ENCODE peak calls at places on chromosomes 13 and 19, in six cellular contexts. F is H9, H is breast epithelium, W is uterus, L is transverse colon, X is K562. P is an unnamed sample. For H3K4me1, the result is how much of the 10 kb centered on the place peaks cover.

GRCh38 chr13:53198017-53198416 is 169.4 kb downstream of the OLFM4 start:
- DNase-seq in F (no peak), H (no peak), W (no peak), L (no peak), X (no peak), P (no peak)

GRCh38 chr13:107438251-107438650 is 777.1 kb downstream of the LIG4 start:
- DNase-seq in F (no peak), H (no peak), W (no peak), L (no peak), X (no peak), P (no peak)

GRCh38 chr19:35120898-35121297 is 5.3 kb downstream of the FXYD3 start:
- DNase-seq in F (no peak), H (no peak), W (no peak), L (peak), X (no peak), P (no peak)

GRCh38 chr19:32909257-32909656 is 39.7 kb upstream of the SLC7A9 start:
- DNase-seq in F (no peak), H (no peak), W (no peak), L (no peak), X (no peak), P (no peak)

GRCh38 chr19:3358919-3359849 is 7.2 kb upstream of the NFIC start:
- DNase-seq in F (no peak), H (no peak), W (peak), L (peak), X (peak), P (peak)

GRCh38 chr19:35362261-35363000 is 4.2 kb downstream of the FFAR3 start:
- DNase-seq in F (no peak), H (peak), W (no peak), L (no peak), X (no peak), P (no peak)

GRCh38 chr13:92303428-92303827 is 905.0 kb downstream of the GPC5 start:
- DNase-seq in F (no peak), H (no peak), W (no peak), L (no peak), X (peak), P (no peak)

GRCh38 chr13:40667622-40667978 is 1.2 kb upstream of the FOXO1 start:
- DNase-seq in F (no peak), H (no peak), W (peak), L (peak), X (no peak), P (peak)

GRCh38 chr13:107373551-107373950 is 805.6 kb upstream of the ARGLU1 start:
- DNase-seq in F (peak), H (no peak), W (no peak), L (no peak), X (no peak), P (no peak)

GRCh38 chr19:751501-752341 is 809 bp downstream of the MISP start:
- DNase-seq in F (peak), H (no peak), W (no peak), L (peak), X (peak), P (no peak)

GRCh38 chr13:76350399-76350798 is 535.8 kb downstream of the KCTD12 start:
- DNase-seq in F (no peak), H (no peak), W (no peak), L (no peak), X (no peak), P (no peak)

GRCh38 chr13:40485611-40486517 is 180.6 kb downstream of the FOXO1 start:
- DNase-seq in F (no peak), H (no peak), W (no peak), L (no peak), X (no peak), P (peak)

GRCh38 chr13:87622921-87623320 is 48.2 kb upstream of the SLITRK5 start:
- DNase-seq in F (no peak), H (no peak), W (no peak), L (no peak), X (no peak), P (no peak)

GRCh38 chr13:30615851-30616311 is 1.8 kb upstream of the USPL1 start:
- DNase-seq in F (no peak), H (no peak), W (no peak), L (no peak), X (peak), P (peak)

GRCh38 chr13:66171821-66172220 is 1058.3 kb downstream of the PCDH9 start:
- DNase-seq in F (no peak), H (no peak), W (no peak), L (no peak), X (no peak), P (no peak)

GRCh38 chr19:48614436-48615144 is at the start of gene FAM83E:
- DNase-seq in F (peak), H (no peak), W (no peak), L (peak), X (peak), P (no peak)

GRCh38 chr19:32671883-32672282 is 3.1 kb downstream of the ANKRD27 start:
- DNase-seq in F (no peak), H (no peak), W (no peak), L (no peak), X (peak), P (no peak)

GRCh38 chr13:51588406-51588949 is 4.2 kb downstream of the WDFY2 start:
- DNase-seq in F (no peak), H (no peak), W (no peak), L (no peak), X (no peak), P (no peak)
- H3K4me1 ChIP-seq in F (under half), H (under half), W (under half), L (under half), X (under half), P (under half)

DNA sequence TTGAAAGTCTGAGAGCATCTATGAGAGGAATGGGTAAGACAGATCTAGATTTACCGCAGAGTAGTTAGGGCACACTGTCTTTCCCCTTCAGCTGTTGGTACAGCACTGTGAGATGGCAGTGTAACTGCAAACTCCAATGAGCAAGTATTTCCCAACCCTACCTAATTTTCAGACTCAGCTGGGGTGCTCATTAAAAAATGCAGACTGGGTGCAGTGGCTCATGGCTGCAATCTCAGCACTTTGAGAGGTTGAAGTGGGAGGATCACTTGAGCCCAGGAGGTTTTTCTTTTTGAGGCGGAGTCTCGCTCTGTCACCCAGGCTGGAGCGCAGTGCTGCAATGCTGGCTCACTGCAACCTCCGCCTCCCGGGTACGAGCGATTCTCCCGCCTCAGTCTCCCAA is 12.6 kb downstream of the QPCTL start:
- DNase-seq in F (no peak), H (no peak), W (no peak), L (no peak), X (no peak), P (no peak)
- H3K4me1 ChIP-seq in F (under half), H (under half), W (under half), L (under half), X (under half), P (under half)

GRCh38 chr19:27821418-27822018 is 1391.4 kb downstream of the UQCRFS1 start:
- DNase-seq in F (no peak), H (no peak), W (no peak), L (no peak), X (no peak), P (no peak)

DNA sequence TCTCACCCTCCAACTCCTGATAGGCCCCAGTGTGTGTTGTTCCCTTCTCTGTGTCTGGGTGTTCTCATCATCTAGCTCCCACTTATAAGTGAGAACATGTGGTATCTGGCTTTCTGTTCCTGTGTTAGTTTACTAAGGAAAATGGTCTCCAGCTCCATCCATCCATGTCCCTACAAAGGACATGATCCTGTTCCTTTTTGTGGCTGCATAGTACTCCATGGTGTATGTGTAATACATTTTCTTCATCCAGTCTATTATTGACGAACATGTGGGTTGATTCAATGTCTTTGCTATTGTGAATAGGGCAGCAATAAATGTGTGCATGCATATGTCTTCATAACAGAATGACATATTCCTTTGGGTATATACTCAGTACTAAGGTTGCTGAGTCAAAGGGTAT is 1397.0 kb downstream of the UQCRFS1 start:
- DNase-seq in F (no peak), H (no peak), W (no peak), L (no peak), X (no peak), P (no peak)
- H3K4me1 ChIP-seq in F (under half), H (under half), W (under half), L (under half), X (under half), P (under half)

DNA sequence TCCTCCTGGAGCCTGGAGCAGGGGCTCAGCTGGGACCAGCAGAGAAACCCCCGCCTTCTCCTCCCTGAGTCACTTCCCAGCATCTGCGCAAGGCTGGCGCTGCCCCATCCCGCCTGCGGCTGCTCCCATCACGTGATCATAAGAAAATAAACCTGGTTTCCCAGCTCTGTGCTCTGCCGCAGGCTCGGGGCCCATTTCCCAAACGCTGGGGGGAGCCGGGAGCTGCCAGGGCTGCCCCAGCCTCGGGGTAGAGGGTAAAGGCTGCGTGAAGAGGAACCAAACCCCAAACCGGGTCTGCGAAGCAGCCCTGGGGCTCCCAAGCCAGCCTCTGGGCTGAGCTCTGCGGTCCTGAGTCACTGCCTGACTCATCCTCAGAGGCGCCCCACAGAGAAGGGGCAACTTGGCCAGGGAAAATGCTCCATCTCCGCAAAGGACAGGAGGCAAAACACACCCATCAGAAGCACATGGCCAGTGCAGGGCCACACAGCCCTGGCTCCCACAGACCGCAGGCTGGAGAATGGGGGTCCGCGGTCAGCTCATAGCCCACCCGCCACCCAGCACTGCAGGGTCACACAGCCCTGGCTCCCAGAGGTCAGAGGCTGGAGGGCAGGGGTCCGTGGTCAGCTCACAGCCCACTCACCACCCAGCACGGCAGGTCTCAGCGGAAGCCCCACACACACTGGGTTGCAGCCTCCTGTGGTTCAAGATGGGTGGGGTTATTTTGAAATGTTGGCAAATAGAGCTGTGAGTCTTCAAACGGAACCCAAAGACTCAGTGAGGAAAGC is 67.1 kb downstream of the RASA3 start:
- DNase-seq in F (peak), H (peak), W (peak), L (peak), X (peak), P (peak)
- H3K4me1 ChIP-seq in F (under half), H (under half), W (under half), L (under half), X (half or more), P (half or more)

GRCh38 chr19:41376998-41377365 is 649 bp downstream of the TMEM91 start:
- DNase-seq in F (no peak), H (no peak), W (no peak), L (no peak), X (no peak), P (no peak)

GRCh38 chr19:41377977-41378707 is 1.8 kb downstream of the TMEM91 start:
- DNase-seq in F (peak), H (no peak), W (peak), L (no peak), X (no peak), P (no peak)

GRCh38 chr19:41376241-41376997 is at the start of gene TMEM91:
- DNase-seq in F (peak), H (no peak), W (peak), L (peak), X (no peak), P (no peak)

GRCh38 chr19:41371541-41371940 is 4.8 kb upstream of the TMEM91 start:
- DNase-seq in F (no peak), H (no peak), W (no peak), L (no peak), X (no peak), P (no peak)

GRCh38 chr19:41373993-41374392 is 2.3 kb upstream of the TMEM91 start:
- DNase-seq in F (no peak), H (peak), W (peak), L (peak), X (no peak), P (no peak)
- H3K4me1 ChIP-seq in F (under half), H (under half), W (under half), L (under half), X (under half), P (under half)

GRCh38 chr19:19486343-19487076 is 28.8 kb downstream of the TSSK6 start:
- DNase-seq in F (no peak), H (no peak), W (no peak), L (no peak), X (no peak), P (peak)
- H3K4me1 ChIP-seq in F (under half), H (under half), W (under half), L (under half), X (under half), P (half or more)

DNA sequence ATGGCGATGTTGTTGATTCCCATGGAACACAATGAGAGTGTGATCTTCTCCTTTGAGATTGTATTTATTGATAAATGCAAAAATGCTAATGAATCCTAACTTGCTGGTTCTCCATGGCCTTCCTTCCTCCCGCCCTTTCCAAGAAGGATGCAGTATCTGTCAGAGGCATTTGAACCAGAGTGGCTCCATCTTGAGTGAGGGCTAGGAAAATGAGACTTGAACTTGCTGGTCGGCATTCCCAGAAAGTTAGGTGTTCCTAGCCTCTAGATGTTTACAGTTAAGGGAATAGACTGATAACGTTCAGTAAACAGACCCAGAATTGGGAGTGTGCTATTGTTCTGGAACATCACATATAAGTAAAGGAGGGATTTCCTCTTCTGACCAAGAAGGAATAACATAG is 44.2 kb upstream of the PSG2 start:
- DNase-seq in F (no peak), H (no peak), W (no peak), L (no peak), X (no peak), P (no peak)
- H3K4me1 ChIP-seq in F (under half), H (under half), W (under half), L (under half), X (under half), P (under half)

P was measured in CD8-positive, alpha-beta memory T cell.